ENCODE peak calls at places on chromosomes 13 and 19, in eight cellular contexts. One of them, this sample, is unnamed.
A peak's percentile ranks its signal among the peaks of the same experiment; 100 is the strongest.

GRCh38 chr19:4120531-4120930 is 3.4 kb downstream of the MAP2K2 start:
- DNase-seq in AG09309: no peak
- DNase-seq in colonic mucosa: no peak
- DNase-seq in GM13976: no peak
- DNase-seq in progenitor cell of endocrine pancreas: no peak
- DNase-seq in AG10803: peak; percentile 72
- DNase-seq in foreskin keratinocyte: no peak
- DNase-seq in dorsolateral prefrontal cortex: no peak
- DNase-seq in this sample: no peak

GRCh38 chr19:7153008-7153407 is 83.5 kb downstream of the ZNF557 start:
- DNase-seq in AG09309: no peak
- DNase-seq in colonic mucosa: no peak
- DNase-seq in GM13976: no peak
- DNase-seq in progenitor cell of endocrine pancreas: no peak
- DNase-seq in AG10803: no peak
- DNase-seq in foreskin keratinocyte: no peak
- DNase-seq in dorsolateral prefrontal cortex: no peak
- DNase-seq in this sample: no peak

GRCh38 chr13:89803839-89804238 is 1543.6 kb upstream of the MIR17HG start:
- DNase-seq in AG09309: no peak
- DNase-seq in colonic mucosa: no peak
- DNase-seq in GM13976: no peak
- DNase-seq in progenitor cell of endocrine pancreas: no peak
- DNase-seq in AG10803: no peak
- DNase-seq in foreskin keratinocyte: no peak
- DNase-seq in dorsolateral prefrontal cortex: no peak
- DNase-seq in this sample: no peak

GRCh38 chr19:6264077-6264445 is 15.7 kb downstream of the MLLT1 start:
- DNase-seq in AG09309: no peak
- DNase-seq in colonic mucosa: no peak
- DNase-seq in GM13976: no peak
- DNase-seq in progenitor cell of endocrine pancreas: no peak
- DNase-seq in AG10803: no peak
- DNase-seq in foreskin keratinocyte: no peak
- DNase-seq in dorsolateral prefrontal cortex: no peak
- DNase-seq in this sample: no peak

GRCh38 chr13:45446181-45446580 is 18.6 kb upstream of the COG3 start:
- DNase-seq in AG09309: peak; percentile 40
- DNase-seq in colonic mucosa: no peak
- DNase-seq in GM13976: no peak
- DNase-seq in progenitor cell of endocrine pancreas: no peak
- DNase-seq in AG10803: peak; percentile 75
- DNase-seq in foreskin keratinocyte: peak; percentile 86
- DNase-seq in dorsolateral prefrontal cortex: no peak
- DNase-seq in this sample: no peak

GRCh38 chr13:48448285-48448962 is 35.5 kb upstream of the LPAR6 start:
- DNase-seq in AG09309: no peak
- DNase-seq in colonic mucosa: no peak
- DNase-seq in GM13976: no peak
- DNase-seq in progenitor cell of endocrine pancreas: no peak
- DNase-seq in AG10803: no peak
- DNase-seq in foreskin keratinocyte: peak; percentile 42
- DNase-seq in dorsolateral prefrontal cortex: no peak
- DNase-seq in this sample: no peak

GRCh38 chr13:85148009-85148408 is 651.2 kb downstream of the SLITRK6 start:
- DNase-seq in AG09309: no peak
- DNase-seq in colonic mucosa: no peak
- DNase-seq in GM13976: no peak
- DNase-seq in progenitor cell of endocrine pancreas: no peak
- DNase-seq in AG10803: no peak
- DNase-seq in foreskin keratinocyte: peak; percentile 39
- DNase-seq in dorsolateral prefrontal cortex: no peak
- DNase-seq in this sample: no peak

GRCh38 chr13:48908381-48909087 is 67.2 kb upstream of the FNDC3A start:
- DNase-seq in AG09309: peak; percentile 55
- DNase-seq in colonic mucosa: no peak
- DNase-seq in GM13976: no peak
- DNase-seq in progenitor cell of endocrine pancreas: no peak
- DNase-seq in AG10803: peak; percentile 25
- DNase-seq in foreskin keratinocyte: peak; percentile 43
- DNase-seq in dorsolateral prefrontal cortex: no peak
- DNase-seq in this sample: no peak

GRCh38 chr19:58037927-58038687 is 4.3 kb downstream of the ZSCAN1 start:
- DNase-seq in AG09309: no peak
- DNase-seq in colonic mucosa: no peak
- DNase-seq in GM13976: no peak
- DNase-seq in progenitor cell of endocrine pancreas: no peak
- DNase-seq in AG10803: no peak
- DNase-seq in foreskin keratinocyte: no peak
- DNase-seq in dorsolateral prefrontal cortex: peak; percentile 57
- DNase-seq in this sample: no peak

GRCh38 chr13:106736941-106737340 is 169.0 kb upstream of the ARGLU1 start:
- DNase-seq in AG09309: no peak
- DNase-seq in colonic mucosa: no peak
- DNase-seq in GM13976: no peak
- DNase-seq in progenitor cell of endocrine pancreas: no peak
- DNase-seq in AG10803: no peak
- DNase-seq in foreskin keratinocyte: no peak
- DNase-seq in dorsolateral prefrontal cortex: no peak
- DNase-seq in this sample: no peak

GRCh38 chr13:82688400-82688999 is 1193.8 kb downstream of the SLITRK1 start:
- DNase-seq in AG09309: no peak
- DNase-seq in colonic mucosa: no peak
- DNase-seq in GM13976: no peak
- DNase-seq in progenitor cell of endocrine pancreas: no peak
- DNase-seq in AG10803: no peak
- DNase-seq in foreskin keratinocyte: peak; percentile 17
- DNase-seq in dorsolateral prefrontal cortex: no peak
- DNase-seq in this sample: peak; percentile 3

GRCh38 chr13:20624213-20624612 is 57.3 kb downstream of the IFT88 start:
- DNase-seq in AG09309: no peak
- DNase-seq in colonic mucosa: no peak
- DNase-seq in GM13976: no peak
- DNase-seq in progenitor cell of endocrine pancreas: no peak
- DNase-seq in AG10803: no peak
- DNase-seq in foreskin keratinocyte: no peak
- DNase-seq in dorsolateral prefrontal cortex: no peak
- DNase-seq in this sample: no peak

DNA sequence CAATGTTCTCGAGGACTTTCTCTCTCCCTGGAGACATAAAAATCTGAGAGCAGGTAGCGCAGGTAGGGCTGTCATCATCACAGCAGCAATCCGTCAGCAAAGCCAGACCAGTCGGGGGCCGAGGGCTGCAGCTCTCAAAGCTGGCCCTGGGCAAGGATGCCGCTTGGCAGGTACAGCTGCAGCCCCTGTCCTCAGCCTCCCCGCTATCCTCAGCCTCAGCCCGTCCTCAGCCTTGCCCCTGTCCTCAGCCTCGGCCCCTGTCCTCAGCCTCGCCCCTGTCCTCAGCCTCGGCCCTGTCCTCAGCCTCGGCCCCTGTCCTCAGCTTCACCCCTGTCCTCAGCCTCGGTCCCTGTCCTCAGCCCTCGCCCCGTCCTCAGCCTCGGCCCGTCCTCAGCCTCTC is 10.9 kb downstream of the C13orf46 start:
- DNase-seq in AG09309: no peak
- DNase-seq in colonic mucosa: no peak
- DNase-seq in GM13976: no peak
- DNase-seq in progenitor cell of endocrine pancreas: no peak
- DNase-seq in AG10803: no peak
- DNase-seq in foreskin keratinocyte: no peak
- DNase-seq in dorsolateral prefrontal cortex: no peak
- DNase-seq in this sample: no peak
- TF ChIP-seq CTCF in AG09309: no peak
- TF ChIP-seq CTCF in colonic mucosa: no peak
- TF ChIP-seq CTCF in GM13976: no peak
- TF ChIP-seq CTCF in progenitor cell of endocrine pancreas: no peak
- TF ChIP-seq CTCF in AG10803: no peak
- TF ChIP-seq CTCF in foreskin keratinocyte: no peak
- TF ChIP-seq CTCF in dorsolateral prefrontal cortex: no peak
- TF ChIP-seq CTCF in this sample: no peak

GRCh38 chr19:29841559-29842367 is 30.0 kb downstream of the CCNE1 start:
- DNase-seq in AG09309: no peak
- DNase-seq in colonic mucosa: peak; percentile 31
- DNase-seq in GM13976: no peak
- DNase-seq in progenitor cell of endocrine pancreas: no peak
- DNase-seq in AG10803: no peak
- DNase-seq in foreskin keratinocyte: peak; percentile 93
- DNase-seq in dorsolateral prefrontal cortex: no peak
- DNase-seq in this sample: no peak

GRCh38 chr19:29841209-29841558 is 29.4 kb downstream of the CCNE1 start:
- DNase-seq in AG09309: no peak
- DNase-seq in colonic mucosa: no peak
- DNase-seq in GM13976: no peak
- DNase-seq in progenitor cell of endocrine pancreas: no peak
- DNase-seq in AG10803: no peak
- DNase-seq in foreskin keratinocyte: no peak
- DNase-seq in dorsolateral prefrontal cortex: no peak
- DNase-seq in this sample: no peak

GRCh38 chr19:29843180-29844051 is 31.6 kb downstream of the CCNE1 start:
- DNase-seq in AG09309: no peak
- DNase-seq in colonic mucosa: peak; percentile 49
- DNase-seq in GM13976: peak; percentile 47
- DNase-seq in progenitor cell of endocrine pancreas: no peak
- DNase-seq in AG10803: no peak
- DNase-seq in foreskin keratinocyte: no peak
- DNase-seq in dorsolateral prefrontal cortex: no peak
- DNase-seq in this sample: peak; percentile 43

GRCh38 chr19:29840066-29840950 is 28.5 kb downstream of the CCNE1 start:
- DNase-seq in AG09309: no peak
- DNase-seq in colonic mucosa: no peak
- DNase-seq in GM13976: no peak
- DNase-seq in progenitor cell of endocrine pancreas: no peak
- DNase-seq in AG10803: no peak
- DNase-seq in foreskin keratinocyte: no peak
- DNase-seq in dorsolateral prefrontal cortex: no peak
- DNase-seq in this sample: no peak

DNA sequence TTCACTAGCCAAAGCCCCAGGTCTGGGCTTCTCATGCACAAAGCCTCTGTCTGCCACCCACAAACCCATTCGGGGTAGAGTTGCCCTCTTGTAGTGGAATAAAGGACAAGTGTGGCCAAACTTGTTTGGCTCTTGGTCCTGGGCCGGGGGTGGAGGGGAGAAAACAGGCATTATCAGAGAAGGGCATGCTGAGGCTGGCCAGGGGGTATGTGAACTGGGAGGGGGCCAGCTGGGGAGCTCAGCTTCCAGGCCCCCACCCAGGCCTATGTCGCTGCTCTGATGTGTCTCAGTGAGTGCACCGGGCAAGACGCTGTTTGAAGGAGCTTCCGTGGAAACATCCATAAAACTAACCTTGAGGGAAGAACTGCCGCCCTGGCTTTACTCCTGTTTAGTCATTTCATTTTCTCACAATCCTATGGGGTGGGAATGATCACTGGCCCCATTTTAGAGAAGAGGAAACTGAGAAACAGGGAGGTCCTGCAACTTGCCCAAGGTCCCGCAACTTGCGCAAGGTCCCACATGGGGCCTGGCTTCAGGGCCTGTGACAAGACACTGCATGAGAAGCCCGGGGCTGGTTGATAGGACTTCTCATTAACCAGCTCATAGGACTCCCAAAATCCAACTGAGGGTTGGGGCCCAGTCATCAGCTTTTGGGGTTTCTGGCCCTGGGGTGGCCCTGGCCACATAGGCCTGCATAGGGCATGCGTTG is 30.8 kb downstream of the CCNE1 start:
- DNase-seq in AG09309: no peak
- DNase-seq in colonic mucosa: no peak
- DNase-seq in GM13976: no peak
- DNase-seq in progenitor cell of endocrine pancreas: no peak
- DNase-seq in AG10803: no peak
- DNase-seq in foreskin keratinocyte: no peak
- DNase-seq in dorsolateral prefrontal cortex: no peak
- DNase-seq in this sample: no peak
- TF ChIP-seq CTCF in AG09309: no peak
- TF ChIP-seq CTCF in colonic mucosa: no peak
- TF ChIP-seq CTCF in GM13976: no peak
- TF ChIP-seq CTCF in progenitor cell of endocrine pancreas: no peak
- TF ChIP-seq CTCF in AG10803: no peak
- TF ChIP-seq CTCF in foreskin keratinocyte: no peak
- TF ChIP-seq CTCF in dorsolateral prefrontal cortex: no peak
- TF ChIP-seq CTCF in this sample: no peak

DNA sequence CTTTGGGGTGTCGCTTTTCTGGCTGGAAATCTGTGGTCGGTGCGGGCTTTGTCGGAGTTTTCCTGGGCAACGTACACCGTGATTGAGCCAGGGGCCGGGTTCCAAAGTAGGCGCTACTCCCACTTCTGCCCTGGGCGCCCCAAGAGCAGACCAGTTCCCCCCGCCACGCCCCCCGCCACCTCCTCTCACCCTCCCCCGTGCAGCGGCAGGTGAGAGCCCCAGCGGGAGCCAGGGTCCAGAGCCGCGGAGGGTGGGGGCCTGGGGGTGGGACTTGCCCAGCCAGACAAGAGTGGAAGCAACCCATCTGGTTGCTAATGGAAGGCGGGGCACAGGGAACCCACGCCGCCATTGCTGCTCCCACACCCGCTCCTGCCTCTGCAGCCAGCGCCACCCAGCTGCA is 2195.9 kb downstream of the PCDH9 start:
- DNase-seq in AG09309: no peak
- DNase-seq in colonic mucosa: no peak
- DNase-seq in GM13976: no peak
- DNase-seq in progenitor cell of endocrine pancreas: no peak
- DNase-seq in AG10803: no peak
- DNase-seq in foreskin keratinocyte: no peak
- DNase-seq in dorsolateral prefrontal cortex: no peak
- DNase-seq in this sample: no peak
- TF ChIP-seq CTCF in AG09309: no peak
- TF ChIP-seq CTCF in colonic mucosa: no peak
- TF ChIP-seq CTCF in GM13976: no peak
- TF ChIP-seq CTCF in progenitor cell of endocrine pancreas: no peak
- TF ChIP-seq CTCF in AG10803: no peak
- TF ChIP-seq CTCF in foreskin keratinocyte: no peak
- TF ChIP-seq CTCF in dorsolateral prefrontal cortex: no peak
- TF ChIP-seq CTCF in this sample: no peak

GRCh38 chr19:35522745-35523327 is 5.3 kb downstream of the SBSN start:
- DNase-seq in AG09309: no peak
- DNase-seq in colonic mucosa: no peak
- DNase-seq in GM13976: no peak
- DNase-seq in progenitor cell of endocrine pancreas: no peak
- DNase-seq in AG10803: no peak
- DNase-seq in foreskin keratinocyte: no peak
- DNase-seq in dorsolateral prefrontal cortex: no peak
- DNase-seq in this sample: no peak

GRCh38 chr19:35524181-35524838 is 3.8 kb downstream of the SBSN start:
- DNase-seq in AG09309: no peak
- DNase-seq in colonic mucosa: no peak
- DNase-seq in GM13976: no peak
- DNase-seq in progenitor cell of endocrine pancreas: no peak
- DNase-seq in AG10803: no peak
- DNase-seq in foreskin keratinocyte: no peak
- DNase-seq in dorsolateral prefrontal cortex: no peak
- DNase-seq in this sample: no peak

GRCh38 chr19:35529241-35530218 is 1.4 kb upstream of the SBSN start:
- DNase-seq in AG09309: no peak
- DNase-seq in colonic mucosa: no peak
- DNase-seq in GM13976: no peak
- DNase-seq in progenitor cell of endocrine pancreas: no peak
- DNase-seq in AG10803: no peak
- DNase-seq in foreskin keratinocyte: no peak
- DNase-seq in dorsolateral prefrontal cortex: no peak
- DNase-seq in this sample: no peak

GRCh38 chr19:35528218-35529038 is at the start of gene SBSN:
- DNase-seq in AG09309: peak; percentile 63
- DNase-seq in colonic mucosa: no peak
- DNase-seq in GM13976: no peak
- DNase-seq in progenitor cell of endocrine pancreas: no peak
- DNase-seq in AG10803: peak; percentile 80
- DNase-seq in foreskin keratinocyte: peak; percentile 73
- DNase-seq in dorsolateral prefrontal cortex: no peak
- DNase-seq in this sample: no peak

GRCh38 chr19:35525873-35526272 is 2.2 kb downstream of the SBSN start:
- DNase-seq in AG09309: no peak
- DNase-seq in colonic mucosa: no peak
- DNase-seq in GM13976: no peak
- DNase-seq in progenitor cell of endocrine pancreas: no peak
- DNase-seq in AG10803: no peak
- DNase-seq in foreskin keratinocyte: no peak
- DNase-seq in dorsolateral prefrontal cortex: no peak
- DNase-seq in this sample: no peak
- TF ChIP-seq CTCF in AG09309: no peak
- TF ChIP-seq CTCF in colonic mucosa: no peak
- TF ChIP-seq CTCF in GM13976: no peak
- TF ChIP-seq CTCF in progenitor cell of endocrine pancreas: no peak
- TF ChIP-seq CTCF in AG10803: no peak
- TF ChIP-seq CTCF in foreskin keratinocyte: no peak
- TF ChIP-seq CTCF in dorsolateral prefrontal cortex: no peak
- TF ChIP-seq CTCF in this sample: no peak